ENCODE peak calls at places on chromosomes 2 and 18, in five cellular contexts. Z is SK-N-SH, D is HepG2, U is H1, O is K562. H is an unnamed sample.

GRCh38 chr18:25279133-25279532 is 72.8 kb downstream of the ZNF521 start:
- DNase-seq in Z (no peak), D (no peak), U (no peak), O (no peak), H (no peak)

GRCh38 chr2:54206596-54206995 is 49.4 kb downstream of the TSPYL6 start:
- DNase-seq in Z (peak; percentile 48), D (peak; percentile 50), U (no peak), O (peak; percentile 30), H (no peak)

GRCh38 chr2:20781656-20782265 is 41.1 kb downstream of the LDAH start:
- DNase-seq in Z (peak; percentile 50), D (peak; percentile 51), U (peak; percentile 48), O (peak; percentile 30), H (no peak)

GRCh38 chr2:216857131-216857550 is 2.7 kb downstream of the TNP1 start:
- DNase-seq in Z (no peak), D (no peak), U (no peak), O (no peak), H (no peak)

GRCh38 chr2:54879037-54879436 is 155.6 kb downstream of the EML6 start:
- DNase-seq in Z (no peak), D (no peak), U (no peak), O (no peak), H (no peak)

GRCh38 chr2:207224814-207225482 is 59.2 kb upstream of the KLF7 start:
- DNase-seq in Z (no peak), D (no peak), U (no peak), O (no peak), H (no peak)

GRCh38 chr2:175309799-175310198 is 128.3 kb upstream of the ATP5MC3 start:
- DNase-seq in Z (peak; percentile 54), D (peak; percentile 27), U (peak; percentile 54), O (peak; percentile 48), H (no peak)

GRCh38 chr2:156215656-156216055 is 116.9 kb downstream of the NR4A2 start:
- DNase-seq in Z (no peak), D (no peak), U (no peak), O (no peak), H (no peak)

GRCh38 chr2:148906136-148906535 is 31.1 kb downstream of the KIF5C start:
- DNase-seq in Z (no peak), D (no peak), U (no peak), O (no peak), H (no peak)

GRCh38 chr18:50830544-50830943 is 10.7 kb upstream of the MRO start:
- DNase-seq in Z (no peak), D (no peak), U (no peak), O (no peak), H (no peak)

GRCh38 chr18:47036298-47036874 is 965 bp upstream of the ELOA2 start:
- DNase-seq in Z (peak; percentile 52), D (peak; percentile 28), U (no peak), O (peak; percentile 39), H (no peak)

GRCh38 chr18:7617738-7618422 is 50.8 kb downstream of the PTPRM start:
- DNase-seq in Z (no peak), D (no peak), U (no peak), O (no peak), H (no peak)

GRCh38 chr18:21632393-21632792 is 20.3 kb downstream of the SNRPD1 start:
- DNase-seq in Z (no peak), D (no peak), U (no peak), O (no peak), H (no peak)

GRCh38 chr2:232680006-232680405 is 17.1 kb upstream of the GIGYF2 start:
- DNase-seq in Z (no peak), D (no peak), U (no peak), O (no peak), H (no peak)

GRCh38 chr2:232683368-232683767 is 13.8 kb upstream of the GIGYF2 start:
- DNase-seq in Z (no peak), D (no peak), U (no peak), O (no peak), H (no peak)

DNA sequence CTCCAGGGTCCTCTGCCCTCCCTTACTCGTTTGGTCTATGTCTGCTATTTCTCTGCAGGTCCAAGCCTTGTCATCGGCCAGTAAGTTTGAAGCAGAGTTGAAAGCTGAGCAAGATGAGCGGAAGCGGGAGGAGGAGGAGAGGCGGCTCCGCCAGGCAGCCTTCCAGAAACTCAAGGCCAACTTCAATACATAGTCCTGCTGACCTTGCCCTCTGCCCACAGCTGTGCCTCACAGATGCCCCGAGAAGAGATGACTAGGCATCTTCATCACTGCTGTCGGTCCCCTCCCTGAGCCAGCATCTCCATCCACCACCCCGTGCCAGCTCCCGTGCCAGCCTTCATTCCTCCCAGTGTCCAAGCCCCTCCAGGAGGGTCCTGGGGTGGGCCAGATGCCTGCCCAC is 15.6 kb upstream of the GIGYF2 start:
- DNase-seq in Z (no peak), D (no peak), U (no peak), O (no peak), H (no peak)
- TF ChIP-seq SIN3A in Z (no peak), D (no peak), U (no peak), O (no peak), H (no peak)

GRCh38 chr2:52258038-52258437 is 1226.1 kb upstream of the NRXN1 start:
- DNase-seq in Z (no peak), D (no peak), U (no peak), O (no peak), H (no peak)

GRCh38 chr2:52264488-52264887 is 1232.6 kb upstream of the NRXN1 start:
- DNase-seq in Z (no peak), D (no peak), U (no peak), O (no peak), H (no peak)

GRCh38 chr2:52264911-52265310 is 1233.0 kb upstream of the NRXN1 start:
- DNase-seq in Z (no peak), D (no peak), U (no peak), O (no peak), H (no peak)

GRCh38 chr2:52260904-52261303 is 1229.0 kb upstream of the NRXN1 start:
- DNase-seq in Z (no peak), D (no peak), U (no peak), O (no peak), H (no peak)
- TF ChIP-seq CHD2 in Z (no peak), D (no peak), U (no peak), O (no peak), H (no peak)

DNA sequence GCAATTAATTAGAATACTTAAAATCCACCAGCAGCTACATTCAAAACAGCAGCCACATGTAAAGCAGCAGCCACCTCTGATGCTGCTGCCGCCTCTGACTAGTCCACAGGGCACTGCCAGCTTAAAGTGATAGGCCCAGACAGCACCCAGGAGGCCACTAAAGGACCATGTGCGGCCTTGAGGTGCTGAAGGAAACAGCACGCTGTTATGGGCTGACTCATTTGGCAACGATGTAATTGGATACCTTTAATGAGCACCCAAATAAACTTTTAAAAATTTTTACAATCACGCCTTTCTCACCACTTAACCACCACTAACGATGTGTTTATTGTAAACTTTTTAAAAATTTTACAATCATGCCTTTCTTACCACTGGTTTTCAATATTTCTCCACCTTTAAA is 209.3 kb upstream of the NCKAP5 start:
- DNase-seq in Z (no peak), D (no peak), U (no peak), O (no peak), H (no peak)
- TF ChIP-seq SIN3A in Z (no peak), D (no peak), U (no peak), O (no peak), H (no peak)

GRCh38 chr2:86069091-86069685 is 36.5 kb downstream of the POLR1A start:
- DNase-seq in Z (no peak), D (no peak), U (no peak), O (no peak), H (no peak)

GRCh38 chr2:86066007-86066578 is 39.6 kb downstream of the POLR1A start:
- DNase-seq in Z (peak; percentile 74), D (no peak), U (no peak), O (no peak), H (no peak)

GRCh38 chr2:86069783-86070339 is 35.8 kb downstream of the POLR1A start:
- DNase-seq in Z (no peak), D (no peak), U (no peak), O (no peak), H (no peak)

GRCh38 chr2:86066915-86067314 is 38.8 kb downstream of the POLR1A start:
- DNase-seq in Z (no peak), D (no peak), U (no peak), O (no peak), H (no peak)

GRCh38 chr2:86068098-86069047 is 37.3 kb downstream of the POLR1A start:
- DNase-seq in Z (no peak), D (no peak), U (no peak), O (no peak), H (no peak)
- TF ChIP-seq CHD2 in Z (no peak), D (no peak), U (no peak), O (no peak), H (no peak)

GRCh38 chr2:159032156-159032555 is 63.7 kb downstream of the TANC1 start:
- DNase-seq in Z (no peak), D (no peak), U (no peak), O (no peak), H (no peak)

GRCh38 chr2:159032580-159032979 is 64.1 kb downstream of the TANC1 start:
- DNase-seq in Z (no peak), D (no peak), U (no peak), O (no peak), H (peak; percentile 5)

GRCh38 chr2:159034728-159035127 is 66.3 kb downstream of the TANC1 start:
- DNase-seq in Z (no peak), D (peak; percentile 15), U (no peak), O (no peak), H (peak; percentile 5)

GRCh38 chr2:159030674-159031380 is 62.4 kb downstream of the TANC1 start:
- DNase-seq in Z (peak; percentile 59), D (peak; percentile 10), U (no peak), O (peak; percentile 75), H (no peak)

DNA sequence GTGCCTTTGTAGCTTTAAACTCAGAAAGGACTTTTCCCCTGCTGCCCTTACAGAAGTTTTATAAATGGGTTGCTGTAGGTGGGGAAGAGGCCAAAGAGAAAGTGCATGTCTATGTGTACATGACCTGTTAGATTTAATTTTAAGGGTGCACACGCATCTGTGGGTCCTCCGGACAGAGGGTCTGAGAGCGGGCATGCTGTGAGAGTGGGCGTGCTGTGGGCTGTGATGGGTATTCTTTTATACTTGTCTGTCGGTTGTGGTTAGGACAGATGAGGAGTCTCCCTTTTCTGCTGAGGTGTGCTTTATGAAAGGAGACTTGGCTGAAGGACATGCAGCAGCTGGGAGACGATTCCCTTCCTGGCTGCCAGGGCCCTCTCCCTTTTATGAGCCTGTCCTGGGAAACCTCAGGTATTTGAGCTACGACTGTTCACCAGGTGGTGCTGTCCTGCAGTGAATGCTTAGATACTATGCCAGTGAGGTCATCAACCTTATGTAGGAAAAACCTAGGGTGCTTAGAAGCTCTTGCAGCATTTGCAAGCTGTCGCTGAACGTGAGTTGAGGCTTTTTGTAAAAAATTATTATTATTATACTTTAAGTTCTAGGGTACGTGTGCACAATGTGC is 67.5 kb downstream of the TANC1 start:
- DNase-seq in Z (peak; percentile 23), D (peak; percentile 83), U (no peak), O (peak; percentile 51), H (no peak)
- TF ChIP-seq SIN3A in Z (no peak), D (no peak), U (no peak), O (no peak), H (no peak)

H was measured in GM12878.